ENCODE peak calls at places on chromosomes 12 and 14, in four cellular contexts. P, K, X and N are unnamed samples. For H3K36me3, the result is how much of the 10 kb centered on the place peaks cover.

GRCh38 chr12:111413442-111414086 is 7.8 kb downstream of the SH2B3 start:
- DNase-seq in K (peak), P (peak), X (no peak), N (peak)

GRCh38 chr14:95072310-95072709 is 85.0 kb downstream of the DICER1 start:
- DNase-seq in X (no peak), K (no peak), P (no peak), N (no peak)

GRCh38 chr12:62737201-62737600 is 197.7 kb downstream of the PPM1H start:
- DNase-seq in K (no peak), P (no peak), X (no peak), N (no peak)

GRCh38 chr14:87170179-87170578 is 822.8 kb downstream of the GALC start:
- DNase-seq in P (no peak), K (no peak), X (no peak), N (peak)

GRCh38 chr12:69904761-69905160 is 79.7 kb downstream of the MYRFL start:
- DNase-seq in P (no peak), X (no peak), K (peak), N (no peak)

GRCh38 chr14:59028476-59029202 is 159.8 kb upstream of the DAAM1 start:
- DNase-seq in P (peak), X (peak), K (peak), N (peak)

GRCh38 chr12:121530600-121531355 is 50.0 kb downstream of the KDM2B start:
- DNase-seq in K (peak), X (peak), P (peak), N (peak)

GRCh38 chr12:100164153-100164704 is 21.6 kb upstream of the BLTP3B start:
- DNase-seq in X (no peak), K (no peak), P (no peak), N (no peak)

GRCh38 chr12:30197392-30198047 is 413.8 kb upstream of the TMTC1 start:
- DNase-seq in X (no peak), P (no peak), K (peak), N (no peak)

GRCh38 chr14:64758711-64759554 is 54.7 kb downstream of the PLEKHG3 start:
- DNase-seq in P (no peak), X (no peak), K (peak), N (peak)

GRCh38 chr12:10331642-10332239 is 24.1 kb downstream of the KLRD1 start:
- DNase-seq in P (no peak), X (no peak), K (peak), N (peak)

GRCh38 chr12:43795716-43796282 is 10.3 kb downstream of the TWF1 start:
- DNase-seq in K (no peak), P (no peak), X (no peak), N (no peak)

GRCh38 chr12:131571827-131572226 is 139.1 kb upstream of the SFSWAP start:
- DNase-seq in P (no peak), X (no peak), K (no peak), N (peak)

GRCh38 chr12:117228239-117228638 is 38.0 kb upstream of the FBXO21 start:
- DNase-seq in X (no peak), K (no peak), P (no peak), N (no peak)

GRCh38 chr12:89873745-89874144 is 165.1 kb upstream of the ATP2B1 start:
- DNase-seq in P (no peak), K (peak), X (no peak), N (no peak)

GRCh38 chr12:3129301-3130052 is 52.3 kb downstream of the TSPAN9 start:
- DNase-seq in P (no peak), K (peak), X (no peak), N (no peak)

GRCh38 chr14:67112344-67112743 is 76.9 kb upstream of the GARIN2 start:
- DNase-seq in P (no peak), K (no peak), X (no peak), N (no peak)

GRCh38 chr14:22532345-22533056 is 56.5 kb downstream of the DAD1 start:
- DNase-seq in P (no peak), K (peak), X (peak), N (no peak)

GRCh38 chr14:71725802-71726638 is 206.2 kb upstream of the RGS6 start:
- DNase-seq in K (peak), X (no peak), P (no peak), N (no peak)

GRCh38 chr14:68899033-68899603 is 80.0 kb downstream of the ACTN1 start:
- DNase-seq in P (no peak), X (no peak), K (no peak), N (no peak)

GRCh38 chr14:35254736-35255135 is 37.4 kb upstream of the PSMA6 start:
- DNase-seq in X (no peak), K (no peak), P (no peak), N (no peak)

GRCh38 chr12:71303199-71303598 is 136.4 kb upstream of the LGR5 start:
- DNase-seq in P (no peak), X (no peak), K (peak), N (no peak)

GRCh38 chr12:3122841-3123678 is 45.9 kb downstream of the TSPAN9 start:
- DNase-seq in K (peak), X (peak), P (no peak), N (peak)

GRCh38 chr12:108850854-108851573 is 6.4 kb downstream of the SSH1 start:
- DNase-seq in P (peak), X (peak), K (peak), N (no peak)

GRCh38 chr12:46110220-46110700 is 119.9 kb upstream of the SCAF11 start:
- DNase-seq in X (no peak), K (no peak), P (peak), N (no peak)

GRCh38 chr12:102939059-102939458 is 18.4 kb upstream of the ASCL1 start:
- DNase-seq in K (no peak), P (no peak), X (no peak), N (no peak)

GRCh38 chr14:92176476-92176875 is 54.7 kb downstream of the CPSF2 start:
- DNase-seq in P (no peak), X (no peak), K (no peak), N (no peak)

GRCh38 chr12:76860301-76860700 is 18.5 kb downstream of the CSRP2 start:
- DNase-seq in K (no peak), X (no peak), P (no peak), N (no peak)

GRCh38 chr12:57300961-57301584 is 50.1 kb upstream of the STAC3 start:
- DNase-seq in P (no peak), X (no peak), K (no peak), N (no peak)
- H3K36me3 ChIP-seq in P (half or more), X (under half), K (under half), N (half or more)

GRCh38 chr14:104927901-104928300 is 3.2 kb downstream of the PLD4 start:
- DNase-seq in X (no peak), K (no peak), P (no peak), N (no peak)
- TF ChIP-seq CTCF in X (no peak), K (no peak), P (no peak), N (peak)

DNA sequence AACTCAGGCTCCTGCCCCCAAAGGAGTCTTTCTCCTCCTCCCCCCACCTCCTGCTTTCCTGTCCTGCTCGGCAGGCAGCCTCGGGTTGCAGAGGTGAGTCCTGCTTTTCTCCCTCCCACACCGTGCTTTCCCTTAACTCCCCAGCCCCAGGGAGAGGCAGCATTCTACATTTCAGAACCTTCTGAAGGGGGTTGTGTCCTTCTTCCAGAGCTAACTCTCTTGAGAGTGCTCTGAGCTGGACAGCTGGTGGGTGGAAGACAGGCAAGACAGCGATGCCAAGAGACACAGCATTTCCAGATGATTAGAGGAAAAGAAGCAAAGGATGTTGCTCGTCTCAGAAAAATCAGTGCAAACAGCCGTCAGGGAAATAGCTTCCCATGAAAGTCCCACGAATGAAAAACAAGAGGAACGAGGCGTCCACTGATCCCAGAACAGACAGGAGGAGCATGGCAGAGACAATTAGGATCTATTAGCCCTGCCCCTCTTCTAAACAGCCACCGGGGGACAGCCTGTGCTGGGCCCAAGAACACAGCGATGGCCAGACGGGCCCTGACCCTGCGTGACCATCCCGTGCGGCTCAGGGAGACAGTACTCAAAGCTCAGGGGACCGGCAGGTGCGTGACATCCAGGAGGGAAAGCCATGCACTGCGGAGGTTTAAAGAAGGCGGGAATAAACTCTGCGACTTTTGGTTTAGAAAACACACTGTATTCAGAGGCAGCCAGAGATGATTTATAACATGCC is 216.5 kb upstream of the RTL1 start:
- DNase-seq in P (peak), K (no peak), X (peak), N (peak)
- H3K4me3 ChIP-seq in P (peak), K (no peak), X (no peak), N (no peak)

GRCh38 chr12:116009805-116010204 is 267.7 kb downstream of the MED13L start:
- DNase-seq in K (no peak), X (no peak), P (no peak), N (no peak)
- H3K36me3 ChIP-seq in K (half or more), X (half or more), P (half or more), N (half or more)

GRCh38 chr14:77124345-77125274 is 17.0 kb downstream of the ZDHHC22 start:
- DNase-seq in X (peak), K (no peak), P (peak), N (peak)
- TF ChIP-seq CTCF in X (peak), K (peak), P (peak), N (peak)

GRCh38 chr12:24997496-24997895 is 48.6 kb upstream of the BCAT1 start:
- DNase-seq in X (no peak), P (no peak), K (peak), N (no peak)
- H3K4me3 ChIP-seq in X (no peak), P (no peak), K (no peak), N (no peak)

GRCh38 chr12:132624186-132624855 is 5.7 kb downstream of the P2RX2 start:
- DNase-seq in K (no peak), P (no peak), X (no peak), N (no peak)
- H3K36me3 ChIP-seq in K (under half), P (under half), X (under half), N (under half)